ENCODE peak calls at places on chromosomes 7 and 10, in nine cellular contexts. Z, K, Q, J, H, S, E, C and V are unnamed samples.

GRCh38 chr10:63671317-63671937 is 150.2 kb downstream of the REEP3 start:
- DNase-seq in Z (no peak), K (no peak), Q (peak; percentile 62), J (no peak), H (peak; percentile 3), S (no peak), E (peak; percentile 29), C (peak; percentile 24), V (peak; percentile 71)

GRCh38 chr7:34086064-34086463 is 180.7 kb downstream of the BMPER start:
- DNase-seq in Z (no peak), K (no peak), Q (no peak), J (no peak), H (no peak), S (no peak), E (no peak), C (no peak), V (no peak)

GRCh38 chr10:31464552-31464951 is 145.5 kb downstream of the ZEB1 start:
- DNase-seq in Z (no peak), K (no peak), Q (no peak), J (no peak), H (no peak), S (no peak), E (no peak), C (no peak), V (no peak)

GRCh38 chr7:992742-993607 is 10.0 kb downstream of the CYP2W1 start:
- DNase-seq in Z (peak; percentile 96), K (peak; percentile 83), Q (peak; percentile 83), J (peak; percentile 97), H (peak; percentile 99), S (peak; percentile 69), E (peak; percentile 97), C (peak; percentile 98), V (peak; percentile 95)

GRCh38 chr7:46812047-46812672 is 769.8 kb downstream of the TNS3 start:
- DNase-seq in Z (no peak), K (no peak), Q (peak; percentile 31), J (no peak), H (no peak), S (no peak), E (no peak), C (no peak), V (no peak)

GRCh38 chr10:84783386-84783785 is 455.0 kb downstream of the CCSER2 start:
- DNase-seq in Z (peak; percentile 28), K (peak; percentile 17), Q (peak; percentile 2), J (no peak), H (peak; percentile 37), S (peak; percentile 23), E (peak; percentile 15), C (peak; percentile 71), V (peak; percentile 24)

GRCh38 chr7:103989785-103990775 is 622 bp upstream of the RELN start:
- DNase-seq in Z (peak; percentile 82), K (no peak), Q (peak; percentile 23), J (no peak), H (peak; percentile 90), S (peak; percentile 3), E (no peak), C (peak; percentile 48), V (peak; percentile 49)

GRCh38 chr10:59175538-59176240 is 754 bp upstream of the PHYHIPL start:
- DNase-seq in Z (no peak), K (no peak), Q (no peak), J (no peak), H (peak; percentile 58), S (peak; percentile 13), E (no peak), C (peak; percentile 22), V (no peak)

GRCh38 chr7:43872401-43873165 is 3.3 kb upstream of the MRPS24 start:
- DNase-seq in Z (peak; percentile 55), K (no peak), Q (peak; percentile 85), J (peak; percentile 60), H (no peak), S (no peak), E (no peak), C (peak; percentile 77), V (peak; percentile 91)

GRCh38 chr7:127393370-127394058 is 1.0 kb upstream of the ZNF800 start:
- DNase-seq in Z (no peak), K (no peak), Q (peak; percentile 0), J (peak; percentile 4), H (peak; percentile 24), S (no peak), E (peak; percentile 13), C (peak; percentile 8), V (peak; percentile 24)

GRCh38 chr7:2141656-2142055 is 91.1 kb downstream of the MAD1L1 start:
- DNase-seq in Z (no peak), K (no peak), Q (no peak), J (no peak), H (no peak), S (no peak), E (no peak), C (no peak), V (no peak)
- TF ChIP-seq CTCF in Z (no peak), K (no peak), Q (no peak), J (no peak), H (no peak), S (no peak), E (no peak), C (no peak), V (no peak)

GRCh38 chr7:130891254-130892094 is 157.5 kb upstream of the KLF14 start:
- DNase-seq in Z (no peak), K (no peak), Q (peak; percentile 97), J (no peak), H (no peak), S (no peak), E (peak; percentile 38), C (no peak), V (peak; percentile 98)
- H3K4me3 ChIP-seq in Z (no peak overlapping the region), K (peak overlapping the region; percentile 17), Q (peak overlapping the region; percentile 23), J (no peak overlapping the region), H (no peak overlapping the region), S (peak overlapping the region; percentile 16), E (no peak overlapping the region), C (no peak overlapping the region), V (peak overlapping the region; percentile 7)

GRCh38 chr10:28685717-28686116 is 8.4 kb downstream of the BAMBI start:
- DNase-seq in Z (no peak), K (no peak), Q (no peak), J (no peak), H (no peak), S (no peak), E (no peak), C (no peak), V (no peak)
- H3K4me1 ChIP-seq in Z (peaks cover 23% of the 10 kb centered on the region), K (no peaks in the 10 kb centered on the region), Q (peaks cover 7% of the 10 kb centered on the region), J (peaks cover 4% of the 10 kb centered on the region), H (peaks cover 6% of the 10 kb centered on the region), S (peaks cover 45% of the 10 kb centered on the region), E (peaks cover 43% of the 10 kb centered on the region), C (peaks cover 46% of the 10 kb centered on the region), V (peaks cover 2% of the 10 kb centered on the region)

GRCh38 chr10:98313598-98313997 is 45.6 kb upstream of the LOXL4 start:
- DNase-seq in Z (no peak), K (no peak), Q (no peak), J (no peak), H (no peak), S (no peak), E (no peak), C (no peak), V (no peak)

GRCh38 chr10:98310721-98311120 is 42.7 kb upstream of the LOXL4 start:
- DNase-seq in Z (no peak), K (no peak), Q (no peak), J (no peak), H (no peak), S (no peak), E (no peak), C (no peak), V (no peak)

GRCh38 chr10:98314577-98315284 is 46.7 kb upstream of the LOXL4 start:
- DNase-seq in Z (no peak), K (no peak), Q (no peak), J (peak; percentile 67), H (no peak), S (no peak), E (no peak), C (no peak), V (peak; percentile 34)

GRCh38 chr10:98312349-98312748 is 44.4 kb upstream of the LOXL4 start:
- DNase-seq in Z (no peak), K (no peak), Q (peak; percentile 20), J (no peak), H (no peak), S (no peak), E (no peak), C (no peak), V (peak; percentile 40)

GRCh38 chr10:98312816-98313215 is 44.8 kb upstream of the LOXL4 start:
- DNase-seq in Z (no peak), K (no peak), Q (no peak), J (no peak), H (no peak), S (no peak), E (no peak), C (no peak), V (no peak)
- TF ChIP-seq CTCF in Z (no peak), K (no peak), Q (no peak), J (no peak), H (no peak), S (no peak), E (no peak), C (no peak), V (no peak)

DNA sequence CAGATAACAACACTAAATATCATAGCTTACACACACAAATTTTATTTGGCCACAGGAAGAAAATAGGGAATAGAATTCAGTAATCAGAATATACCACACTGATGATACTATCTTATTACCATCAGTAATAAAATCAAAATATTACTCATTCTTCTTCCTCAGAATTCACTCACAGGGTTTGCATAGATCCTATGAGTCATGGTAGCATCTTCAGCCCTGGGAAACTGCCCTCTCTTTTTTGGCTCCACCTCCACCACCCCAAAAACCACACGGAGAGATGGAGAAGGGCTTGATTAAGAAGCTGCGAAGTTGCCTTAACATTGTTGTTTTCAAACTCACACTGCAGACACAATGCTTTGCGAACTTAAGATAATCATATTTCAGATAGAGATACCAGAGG is 154.1 kb upstream of the AHR start:
- DNase-seq in Z (peak; percentile 14), K (no peak), Q (peak; percentile 37), J (no peak), H (no peak), S (peak; percentile 40), E (no peak), C (no peak), V (peak; percentile 49)
- H3K4me3 ChIP-seq in Z (no peak overlapping the region), K (no peak overlapping the region), Q (no peak overlapping the region), J (no peak overlapping the region), H (no peak overlapping the region), S (no peak overlapping the region), E (no peak overlapping the region), C (no peak overlapping the region), V (no peak overlapping the region)

DNA sequence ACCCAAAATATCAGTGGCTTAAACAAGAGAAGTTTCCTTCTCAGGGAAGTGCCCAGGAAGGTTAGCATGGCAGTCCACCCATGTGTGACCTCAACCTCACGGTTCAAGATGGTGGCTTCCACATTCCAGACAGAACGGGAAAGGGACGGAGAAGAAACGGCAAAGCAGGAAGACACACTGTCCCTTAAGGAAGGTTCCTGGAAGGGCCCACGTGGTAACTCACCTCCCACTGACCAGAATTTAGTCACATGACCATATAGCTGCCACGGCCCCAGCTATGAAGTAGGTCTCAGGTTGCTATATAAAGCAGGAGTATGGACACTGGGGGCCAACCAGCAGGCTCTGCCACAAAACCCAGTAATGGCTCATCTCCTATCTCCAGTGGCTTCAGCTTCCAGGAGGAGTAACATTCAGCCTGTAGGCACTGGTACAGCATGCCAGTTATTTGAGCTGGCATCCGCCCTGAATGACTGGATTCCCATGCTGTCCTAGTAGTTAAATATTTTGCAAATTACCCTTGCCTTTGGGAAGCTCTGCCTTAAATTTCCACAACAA is 278.5 kb upstream of the KLF14 start:
- DNase-seq in Z (peak; percentile 45), K (no peak), Q (no peak), J (no peak), H (no peak), S (no peak), E (no peak), C (no peak), V (no peak)
- H3K4me1 ChIP-seq in Z (peaks cover 21% of the 10 kb centered on the region), K (peaks cover 73% of the 10 kb centered on the region), Q (peaks cover 39% of the 10 kb centered on the region), J (peaks cover 99% of the 10 kb centered on the region), H (peaks cover 5% of the 10 kb centered on the region), S (peaks cover 94% of the 10 kb centered on the region), E (peaks cover 97% of the 10 kb centered on the region), C (peaks cover 21% of the 10 kb centered on the region), V (peaks cover 45% of the 10 kb centered on the region)